ENCODE peak calls at places on chromosomes 13 and 19, in seven cellular contexts. G is globus pallidus, Q is nephron progenitor cell, B is fibroblast of the conjunctiva, E is fibroblast of lung, R is right cardiac atrium, H is kidney epithelial cell. A is an unnamed sample.

GRCh38 chr19:752652-753517 is 2.0 kb downstream of the MISP start:
- DNase-seq in B (peak), Q (peak), H (peak), E (peak), R (peak), G (no peak), A (no peak)

GRCh38 chr19:12665646-12666304 is 767 bp downstream of the MAN2B1 start:
- DNase-seq in B (no peak), H (no peak), Q (no peak), E (peak), R (peak), G (no peak), A (no peak)

GRCh38 chr19:16518483-16519229 is 22.5 kb downstream of the C19orf44 start:
- DNase-seq in B (no peak), E (no peak), R (no peak), G (no peak), Q (no peak), H (no peak), A (no peak)

GRCh38 chr13:89925107-89925506 is 1422.4 kb upstream of the MIR17HG start:
- DNase-seq in B (peak), H (no peak), E (peak), G (peak), R (no peak), Q (peak), A (no peak)

GRCh38 chr19:49362048-49362925 is at the start of gene TEAD2:
- DNase-seq in Q (peak), B (no peak), H (no peak), G (no peak), E (peak), R (peak), A (no peak)

GRCh38 chr13:73299787-73300186 is 241.0 kb downstream of the KLF5 start:
- DNase-seq in G (no peak), R (no peak), B (no peak), Q (no peak), E (peak), H (no peak), A (no peak)

GRCh38 chr19:36547001-36547732 is 19.1 kb upstream of the ZNF260 start:
- DNase-seq in Q (no peak), R (no peak), B (no peak), G (no peak), E (peak), H (no peak), A (no peak)

GRCh38 chr13:105519766-105520165 is 1015.7 kb downstream of the EFNB2 start:
- DNase-seq in G (no peak), E (peak), B (no peak), Q (no peak), R (no peak), H (no peak), A (no peak)

GRCh38 chr13:67554746-67555452 is 324.8 kb upstream of the PCDH9 start:
- DNase-seq in G (no peak), Q (no peak), H (no peak), B (peak), R (no peak), E (peak), A (no peak)

GRCh38 chr19:35717665-35718344 is at the start of gene KMT2B:
- DNase-seq in B (no peak), H (peak), G (no peak), Q (peak), E (no peak), R (no peak), A (no peak)

GRCh38 chr19:34120846-34121639 is 51.3 kb upstream of the LSM14A start:
- DNase-seq in G (no peak), E (peak), B (peak), Q (no peak), R (peak), H (no peak), A (no peak)

GRCh38 chr13:101416181-101417042 is at the start of gene NALCN:
- DNase-seq in B (no peak), Q (peak), E (peak), H (no peak), G (peak), R (peak), A (no peak)

GRCh38 chr19:34134190-34135032 is 37.9 kb upstream of the LSM14A start:
- DNase-seq in H (no peak), E (peak), Q (peak), B (peak), G (peak), R (peak), A (peak)

GRCh38 chr19:3575260-3575741 is 2.6 kb downstream of the HMG20B start:
- DNase-seq in G (no peak), R (peak), E (no peak), B (no peak), H (no peak), Q (peak), A (no peak)

GRCh38 chr19:33375760-33376159 is 2.3 kb downstream of the CEBPG start:
- DNase-seq in G (no peak), E (peak), H (no peak), Q (no peak), R (no peak), B (no peak), A (no peak)

GRCh38 chr19:19737559-19738332 is 4.8 kb upstream of the ZNF14 start:
- DNase-seq in G (no peak), H (no peak), R (no peak), E (no peak), Q (no peak), B (no peak), A (no peak)

GRCh38 chr19:1019980-1020867 is 699 bp downstream of the TMEM259 start:
- DNase-seq in R (peak), E (no peak), B (no peak), G (no peak), Q (peak), H (no peak), A (no peak)

GRCh38 chr13:86383151-86383550 is 583.9 kb upstream of the SLITRK6 start:
- DNase-seq in Q (no peak), B (no peak), H (no peak), G (no peak), R (no peak), E (no peak), A (no peak)

GRCh38 chr19:11530432-11530831 is 1.5 kb upstream of the ECSIT start:
- DNase-seq in Q (peak), B (peak), R (peak), E (peak), H (no peak), G (peak), A (no peak)

GRCh38 chr13:102703721-102704035 is 8.8 kb upstream of the METTL21C start:
- DNase-seq in R (no peak), H (no peak), B (no peak), E (no peak), G (no peak), Q (no peak), A (no peak)

GRCh38 chr19:18445252-18445948 is 7.5 kb upstream of the ISYNA1 start:
- DNase-seq in H (no peak), B (no peak), G (no peak), E (no peak), Q (no peak), R (no peak), A (no peak)

GRCh38 chr13:23766199-23766771 is 122.9 kb downstream of the MIPEP start:
- DNase-seq in G (no peak), Q (no peak), R (no peak), H (no peak), E (no peak), B (no peak), A (no peak)

GRCh38 chr13:98466634-98467236 is 110.2 kb downstream of the STK24 start:
- DNase-seq in R (peak), B (peak), E (peak), Q (peak), G (no peak), H (no peak), A (no peak)

GRCh38 chr19:51366999-51367564 is 894 bp upstream of the ETFB start:
- DNase-seq in H (no peak), E (no peak), B (no peak), G (no peak), R (peak), Q (peak), A (no peak)

GRCh38 chr19:45677351-45678230 is 9.6 kb downstream of the GIPR start:
- DNase-seq in G (peak), E (peak), H (peak), Q (peak), B (peak), R (peak), A (no peak)

GRCh38 chr19:31152906-31153305 is 196.3 kb downstream of the TSHZ3 start:
- DNase-seq in G (no peak), R (no peak), B (no peak), Q (no peak), E (peak), H (no peak), A (no peak)

GRCh38 chr19:13149628-13150186 is 468 bp downstream of the STX10 start:
- DNase-seq in E (peak), H (no peak), G (no peak), Q (peak), R (peak), B (no peak), A (no peak)

GRCh38 chr19:2775556-2776430 is 7.3 kb downstream of the SGTA start:
- DNase-seq in Q (no peak), R (peak), E (peak), H (no peak), G (peak), B (no peak), A (no peak)

GRCh38 chr13:32761472-32761871 is 175.2 kb downstream of the PDS5B start:
- DNase-seq in G (no peak), H (no peak), Q (no peak), R (no peak), E (no peak), B (no peak), A (no peak)